ENCODE peak calls at places on chromosomes 7 and 10, in six cellular contexts. One of them, this sample, is unnamed.

GRCh38 chr7:1457949-1458675 is 1.2 kb downstream of the MICALL2 start:
- DNase-seq in IMR-90: no peak
- DNase-seq in A549: no peak
- DNase-seq in H54: no peak
- DNase-seq in heart left ventricle: no peak
- DNase-seq in testis: no peak
- DNase-seq in this sample: no peak

GRCh38 chr10:79125092-79125491 is 56.3 kb downstream of the ZMIZ1 start:
- DNase-seq in IMR-90: no peak
- DNase-seq in A549: no peak
- DNase-seq in H54: no peak
- DNase-seq in heart left ventricle: no peak
- DNase-seq in testis: no peak
- DNase-seq in this sample: no peak

GRCh38 chr7:158650821-158651225 is 53.8 kb downstream of the NCAPG2 start:
- DNase-seq in IMR-90: peak; percentile 66
- DNase-seq in A549: no peak
- DNase-seq in H54: peak; percentile 46
- DNase-seq in heart left ventricle: no peak
- DNase-seq in testis: no peak
- DNase-seq in this sample: no peak

GRCh38 chr7:117827861-117828260 is 45.4 kb downstream of the CTTNBP2 start:
- DNase-seq in IMR-90: peak; percentile 91
- DNase-seq in A549: no peak
- DNase-seq in H54: no peak
- DNase-seq in heart left ventricle: no peak
- DNase-seq in testis: no peak
- DNase-seq in this sample: no peak

GRCh38 chr7:101743241-101743994 is 74.0 kb upstream of the CUX1 start:
- DNase-seq in IMR-90: peak; percentile 49
- DNase-seq in A549: peak; percentile 60
- DNase-seq in H54: peak; percentile 56
- DNase-seq in heart left ventricle: peak; percentile 31
- DNase-seq in testis: peak; percentile 46
- DNase-seq in this sample: peak; percentile 56

GRCh38 chr7:43756368-43757072 is 2.0 kb upstream of the BLVRA start:
- DNase-seq in IMR-90: peak; percentile 85
- DNase-seq in A549: no peak
- DNase-seq in H54: peak; percentile 97
- DNase-seq in heart left ventricle: peak; percentile 18
- DNase-seq in testis: no peak
- DNase-seq in this sample: no peak

GRCh38 chr10:130998642-130999041 is 312.9 kb downstream of the TCERG1L start:
- DNase-seq in IMR-90: no peak
- DNase-seq in A549: no peak
- DNase-seq in H54: no peak
- DNase-seq in heart left ventricle: no peak
- DNase-seq in testis: peak; percentile 1
- DNase-seq in this sample: no peak

GRCh38 chr10:49272251-49273081 is 26.5 kb upstream of the C10orf71 start:
- DNase-seq in IMR-90: peak; percentile 4
- DNase-seq in A549: no peak
- DNase-seq in H54: no peak
- DNase-seq in heart left ventricle: peak; percentile 83
- DNase-seq in testis: no peak
- DNase-seq in this sample: no peak

GRCh38 chr10:101227765-101228681 is 1.2 kb downstream of the LBX1 start:
- DNase-seq in IMR-90: no peak
- DNase-seq in A549: peak; percentile 50
- DNase-seq in H54: no peak
- DNase-seq in heart left ventricle: no peak
- DNase-seq in testis: no peak
- DNase-seq in this sample: no peak

GRCh38 chr7:3241686-3242258 is 59.3 kb upstream of the SDK1 start:
- DNase-seq in IMR-90: no peak
- DNase-seq in A549: no peak
- DNase-seq in H54: no peak
- DNase-seq in heart left ventricle: no peak
- DNase-seq in testis: no peak
- DNase-seq in this sample: no peak

GRCh38 chr7:144384071-144384470 is 19.4 kb downstream of the NOBOX start:
- DNase-seq in IMR-90: no peak
- DNase-seq in A549: peak; percentile 21
- DNase-seq in H54: no peak
- DNase-seq in heart left ventricle: no peak
- DNase-seq in testis: no peak
- DNase-seq in this sample: no peak

GRCh38 chr7:11714676-11715075 is 117.3 kb downstream of the THSD7A start:
- DNase-seq in IMR-90: no peak
- DNase-seq in A549: no peak
- DNase-seq in H54: no peak
- DNase-seq in heart left ventricle: no peak
- DNase-seq in testis: no peak
- DNase-seq in this sample: no peak

GRCh38 chr7:80929619-80930018 is 10.8 kb upstream of the SEMA3C start:
- DNase-seq in IMR-90: peak; percentile 53
- DNase-seq in A549: no peak
- DNase-seq in H54: no peak
- DNase-seq in heart left ventricle: no peak
- DNase-seq in testis: no peak
- DNase-seq in this sample: no peak

GRCh38 chr7:29038463-29038862 is 80.3 kb upstream of the TRIL start:
- DNase-seq in IMR-90: no peak
- DNase-seq in A549: no peak
- DNase-seq in H54: no peak
- DNase-seq in heart left ventricle: no peak
- DNase-seq in testis: no peak
- DNase-seq in this sample: no peak

GRCh38 chr10:22228943-22229755 is 11.3 kb upstream of the EBLN1 start:
- DNase-seq in IMR-90: peak; percentile 91
- DNase-seq in A549: peak; percentile 81
- DNase-seq in H54: peak; percentile 64
- DNase-seq in heart left ventricle: peak; percentile 88
- DNase-seq in testis: peak; percentile 92
- DNase-seq in this sample: peak; percentile 92

GRCh38 chr10:11447571-11447970 is 163.9 kb downstream of the USP6NL start:
- DNase-seq in IMR-90: no peak
- DNase-seq in A549: no peak
- DNase-seq in H54: no peak
- DNase-seq in heart left ventricle: no peak
- DNase-seq in testis: no peak
- DNase-seq in this sample: no peak

GRCh38 chr10:6346621-6347020 is 143.9 kb downstream of the PFKFB3 start:
- DNase-seq in IMR-90: no peak
- DNase-seq in A549: no peak
- DNase-seq in H54: no peak
- DNase-seq in heart left ventricle: no peak
- DNase-seq in testis: no peak
- DNase-seq in this sample: no peak

GRCh38 chr7:9407816-9408215 is 974.4 kb downstream of the NXPH1 start:
- DNase-seq in IMR-90: no peak
- DNase-seq in A549: no peak
- DNase-seq in H54: peak; percentile 22
- DNase-seq in heart left ventricle: no peak
- DNase-seq in testis: no peak
- DNase-seq in this sample: no peak

DNA sequence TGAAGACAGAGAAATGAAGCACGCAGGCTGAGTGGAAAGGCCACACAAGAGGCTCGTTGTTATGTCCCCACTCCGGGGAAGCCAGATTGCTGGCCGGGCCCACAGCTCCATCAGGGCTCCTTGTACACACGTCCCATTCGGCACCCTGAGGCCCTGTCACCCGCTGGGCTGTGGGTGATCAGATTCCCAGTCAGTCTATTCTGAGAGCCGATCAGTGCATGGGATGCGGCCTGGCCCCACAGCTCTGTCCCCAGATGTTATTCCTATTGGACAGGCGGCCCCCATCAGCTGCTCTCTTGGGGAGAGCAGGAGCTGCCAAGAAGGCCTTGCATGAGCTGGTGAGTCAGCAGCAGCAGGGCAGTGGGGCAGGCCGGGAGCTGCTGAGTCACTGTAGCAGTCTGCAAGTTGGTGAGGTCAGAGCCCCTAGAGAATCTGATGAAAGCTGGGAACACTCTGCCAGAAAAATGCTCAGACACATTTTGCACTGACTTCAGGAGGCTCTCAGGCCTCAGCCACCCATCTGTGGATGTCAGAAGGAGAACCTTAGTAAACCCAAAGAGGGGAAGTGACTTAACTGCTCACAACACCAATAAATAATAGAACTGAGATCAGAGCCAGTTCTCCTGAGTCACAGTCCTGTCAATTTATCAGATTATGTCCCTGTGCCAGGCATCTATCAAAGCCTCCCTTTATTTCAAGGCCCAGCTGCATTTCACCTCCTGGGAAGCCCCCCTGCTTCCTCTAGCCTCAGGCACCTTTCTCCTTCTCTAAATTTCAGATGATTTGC is 9.4 kb upstream of the PSAP start:
- DNase-seq in IMR-90: peak; percentile 100
- DNase-seq in A549: peak; percentile 95
- DNase-seq in H54: peak; percentile 94
- DNase-seq in heart left ventricle: peak; percentile 94
- DNase-seq in testis: peak; percentile 96
- DNase-seq in this sample: peak; percentile 95
- TF ChIP-seq POLR2A in IMR-90: peak; percentile 81
- TF ChIP-seq POLR2A in A549: no peak
- TF ChIP-seq POLR2A in H54: peak; percentile 34
- TF ChIP-seq POLR2A in heart left ventricle: peak; percentile 43
- TF ChIP-seq POLR2A in testis: no peak
- TF ChIP-seq POLR2A in this sample: no peak

DNA sequence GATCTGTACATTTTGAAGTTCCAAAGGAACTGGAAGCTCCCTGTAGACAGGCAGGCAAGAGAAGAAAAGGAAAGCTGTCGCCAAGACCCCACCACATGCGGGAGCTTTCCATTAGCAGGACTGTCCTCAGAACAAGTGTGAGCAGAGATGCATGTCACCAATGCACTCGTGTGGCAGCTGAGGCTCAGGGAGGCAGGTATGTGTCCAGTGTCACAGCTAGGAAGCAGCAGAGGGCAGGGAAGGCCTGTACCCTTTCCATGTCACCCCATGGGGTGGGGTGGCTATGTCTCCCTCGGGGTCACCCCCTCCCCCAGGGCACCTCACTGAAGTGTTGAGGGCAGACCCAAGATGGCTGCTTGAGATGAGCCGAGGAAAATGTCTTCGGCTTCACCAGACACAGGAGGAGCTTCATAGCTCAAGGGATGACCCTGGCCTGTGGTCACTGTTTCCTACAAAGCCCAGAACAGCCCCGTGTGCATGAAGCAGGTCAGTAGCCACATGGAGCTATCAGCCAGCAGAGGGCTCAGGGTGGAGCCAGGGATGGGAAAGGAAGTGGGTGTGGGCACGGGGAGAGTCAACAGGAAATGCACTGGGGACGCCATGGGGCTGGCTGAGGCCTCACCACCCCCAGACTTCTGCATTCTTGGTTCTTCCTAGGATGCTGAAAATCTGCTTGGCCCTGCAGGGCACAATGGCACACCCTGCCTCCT is 96.6 kb downstream of the FAM53B start:
- DNase-seq in IMR-90: peak; percentile 20
- DNase-seq in A549: peak; percentile 22
- DNase-seq in H54: peak; percentile 69
- DNase-seq in heart left ventricle: peak; percentile 76
- DNase-seq in testis: peak; percentile 49
- DNase-seq in this sample: no peak
- TF ChIP-seq POLR2A in IMR-90: no peak
- TF ChIP-seq POLR2A in A549: no peak
- TF ChIP-seq POLR2A in H54: no peak
- TF ChIP-seq POLR2A in heart left ventricle: no peak
- TF ChIP-seq POLR2A in testis: no peak
- TF ChIP-seq POLR2A in this sample: no peak

DNA sequence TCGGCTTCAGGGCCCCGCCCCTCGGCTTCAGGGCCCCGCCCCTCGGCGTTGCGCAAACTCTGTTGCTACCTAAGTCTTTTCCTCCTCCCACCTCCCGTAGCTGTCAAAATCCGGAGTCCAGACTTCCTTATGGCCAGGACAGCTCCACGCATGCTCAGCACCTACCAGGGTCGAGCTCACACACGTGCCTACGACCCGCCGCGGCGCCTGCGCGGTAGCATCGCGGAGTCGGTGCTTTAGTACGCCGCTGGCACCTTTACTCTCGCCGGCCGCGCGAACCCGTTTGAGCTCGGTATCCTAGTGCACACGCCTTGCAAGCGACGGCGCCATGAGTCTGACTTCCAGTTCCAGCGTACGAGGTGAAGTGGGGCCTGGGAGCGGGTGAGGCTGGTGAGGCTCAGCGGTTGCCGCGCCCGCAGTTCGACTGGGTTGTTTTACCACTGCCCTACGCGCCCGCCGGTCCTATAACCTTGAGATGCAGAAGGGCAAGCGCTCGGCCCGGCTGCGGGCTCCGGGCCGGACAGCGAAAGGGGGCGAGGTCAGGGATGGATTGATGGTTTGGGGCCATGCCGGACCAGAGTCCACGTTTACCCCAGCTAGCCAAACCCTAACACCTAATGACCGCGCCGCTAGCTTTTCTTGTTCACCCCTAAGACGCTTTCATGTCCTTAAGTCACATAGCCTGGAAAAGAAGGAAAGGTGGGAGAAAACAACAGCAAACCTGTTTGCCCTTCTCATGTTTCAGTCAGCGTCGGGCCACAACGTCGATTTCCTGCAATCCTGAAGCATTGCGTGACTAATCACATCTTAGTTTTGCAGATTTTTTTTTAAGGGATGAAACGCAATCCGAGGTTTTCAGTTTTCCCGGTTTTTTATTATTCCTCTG is at the start of gene CISD1:
- DNase-seq in IMR-90: peak; percentile 100
- DNase-seq in A549: peak; percentile 98
- DNase-seq in H54: peak; percentile 98
- DNase-seq in heart left ventricle: peak; percentile 96
- DNase-seq in testis: peak; percentile 98
- DNase-seq in this sample: peak; percentile 97
- TF ChIP-seq POLR2A in IMR-90: peak; percentile 57
- TF ChIP-seq POLR2A in A549: peak; percentile 81
- TF ChIP-seq POLR2A in H54: peak; percentile 82
- TF ChIP-seq POLR2A in heart left ventricle: peak; percentile 75
- TF ChIP-seq POLR2A in testis: no peak
- TF ChIP-seq POLR2A in this sample: peak; percentile 85

DNA sequence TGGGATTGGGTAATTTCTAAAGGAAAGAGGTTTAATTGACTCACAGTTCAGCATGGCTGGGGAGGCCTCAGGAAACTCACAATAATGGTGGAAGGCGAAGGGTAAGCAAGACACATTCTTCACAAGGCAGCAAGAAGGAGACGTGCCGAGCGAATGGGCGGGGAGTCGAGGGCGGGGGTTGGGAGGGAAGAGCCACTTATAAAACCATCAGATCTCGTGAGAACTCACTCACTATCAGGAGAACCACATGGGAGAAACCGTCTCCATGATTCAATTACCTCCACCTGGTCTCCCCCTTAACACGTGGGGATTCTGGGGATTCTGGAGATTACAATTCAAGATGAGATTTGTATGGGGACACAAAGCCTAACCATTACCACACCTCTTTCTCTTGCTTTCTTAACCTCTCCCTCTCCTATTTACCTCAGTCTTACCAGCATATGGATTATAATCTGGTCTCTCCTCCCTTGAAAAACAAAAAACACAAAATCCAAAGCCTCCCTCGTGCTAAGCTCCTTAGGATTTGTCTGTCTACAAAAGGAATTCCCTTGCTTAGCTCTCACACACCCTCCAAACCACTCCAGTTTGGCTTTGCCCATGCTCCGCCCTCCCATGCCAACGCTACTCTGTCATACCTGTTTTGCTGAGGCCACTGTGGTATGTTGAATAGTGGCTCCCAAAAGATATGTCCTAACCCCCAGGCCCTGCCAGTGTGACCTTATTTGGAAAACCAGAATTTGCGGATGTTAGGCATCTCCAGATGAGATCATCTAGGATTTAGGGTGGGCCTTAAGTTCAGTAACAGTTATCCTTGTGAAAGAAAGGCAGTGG is 19.6 kb upstream of the EFCAB10 start:
- DNase-seq in IMR-90: no peak
- DNase-seq in A549: no peak
- DNase-seq in H54: no peak
- DNase-seq in heart left ventricle: no peak
- DNase-seq in testis: no peak
- DNase-seq in this sample: no peak
- TF ChIP-seq POLR2A in IMR-90: no peak
- TF ChIP-seq POLR2A in A549: no peak
- TF ChIP-seq POLR2A in H54: no peak
- TF ChIP-seq POLR2A in heart left ventricle: no peak
- TF ChIP-seq POLR2A in testis: no peak
- TF ChIP-seq POLR2A in this sample: no peak

This sample was measured in ovary.